ENCODE peak calls at places on chromosomes 11 and 22, in eight cellular contexts. One of them, this sample, is unnamed.

GRCh38 chr11:46553746-46554204 is 40.0 kb downstream of the AMBRA1 start:
- DNase-seq in hippocampal formation: no peak
- DNase-seq in mucosa of gallbladder: no peak
- DNase-seq in activated CD4-positive, alpha-beta T cell treated with anti-CD3 and anti-CD28 coated beads for 24 hours: no peak
- DNase-seq in uterus: no peak
- DNase-seq in right atrium auricular region: no peak
- DNase-seq in T47D: no peak
- DNase-seq in bronchial epithelial cell: no peak
- DNase-seq in this sample: no peak

GRCh38 chr11:131370090-131370751 is at the start of gene NTM:
- DNase-seq in activated CD4-positive, alpha-beta T cell treated with anti-CD3 and anti-CD28 coated beads for 24 hours: no peak
- DNase-seq in bronchial epithelial cell: peak
- DNase-seq in mucosa of gallbladder: peak
- DNase-seq in hippocampal formation: peak
- DNase-seq in T47D: peak
- DNase-seq in right atrium auricular region: peak
- DNase-seq in uterus: no peak
- DNase-seq in this sample: peak

GRCh38 chr11:44315947-44316387 is 6.0 kb upstream of the ALX4 start:
- DNase-seq in bronchial epithelial cell: no peak
- DNase-seq in activated CD4-positive, alpha-beta T cell treated with anti-CD3 and anti-CD28 coated beads for 24 hours: no peak
- DNase-seq in right atrium auricular region: no peak
- DNase-seq in hippocampal formation: no peak
- DNase-seq in T47D: no peak
- DNase-seq in uterus: peak
- DNase-seq in mucosa of gallbladder: no peak
- DNase-seq in this sample: no peak

GRCh38 chr11:34655335-34656008 is 34.6 kb downstream of the EHF start:
- DNase-seq in uterus: no peak
- DNase-seq in T47D: no peak
- DNase-seq in bronchial epithelial cell: peak
- DNase-seq in activated CD4-positive, alpha-beta T cell treated with anti-CD3 and anti-CD28 coated beads for 24 hours: no peak
- DNase-seq in hippocampal formation: peak
- DNase-seq in right atrium auricular region: no peak
- DNase-seq in mucosa of gallbladder: no peak
- DNase-seq in this sample: peak

GRCh38 chr11:117610045-117610444 is 187.0 kb downstream of the DSCAML1 start:
- DNase-seq in right atrium auricular region: no peak
- DNase-seq in mucosa of gallbladder: no peak
- DNase-seq in bronchial epithelial cell: peak
- DNase-seq in uterus: no peak
- DNase-seq in activated CD4-positive, alpha-beta T cell treated with anti-CD3 and anti-CD28 coated beads for 24 hours: no peak
- DNase-seq in hippocampal formation: no peak
- DNase-seq in T47D: no peak
- DNase-seq in this sample: peak

GRCh38 chr11:130037058-130037457 is 32.6 kb upstream of the APLP2 start:
- DNase-seq in bronchial epithelial cell: peak
- DNase-seq in right atrium auricular region: no peak
- DNase-seq in activated CD4-positive, alpha-beta T cell treated with anti-CD3 and anti-CD28 coated beads for 24 hours: no peak
- DNase-seq in mucosa of gallbladder: peak
- DNase-seq in uterus: no peak
- DNase-seq in T47D: no peak
- DNase-seq in hippocampal formation: no peak
- DNase-seq in this sample: peak

GRCh38 chr22:19610518-19611253 is 86.5 kb upstream of the CLDN5 start:
- DNase-seq in right atrium auricular region: no peak
- DNase-seq in uterus: no peak
- DNase-seq in hippocampal formation: no peak
- DNase-seq in mucosa of gallbladder: no peak
- DNase-seq in T47D: no peak
- DNase-seq in bronchial epithelial cell: no peak
- DNase-seq in activated CD4-positive, alpha-beta T cell treated with anti-CD3 and anti-CD28 coated beads for 24 hours: peak
- DNase-seq in this sample: no peak

GRCh38 chr11:16979708-16980622 is 34.2 kb downstream of the PLEKHA7 start:
- DNase-seq in mucosa of gallbladder: no peak
- DNase-seq in uterus: no peak
- DNase-seq in right atrium auricular region: no peak
- DNase-seq in bronchial epithelial cell: no peak
- DNase-seq in hippocampal formation: no peak
- DNase-seq in T47D: no peak
- DNase-seq in activated CD4-positive, alpha-beta T cell treated with anti-CD3 and anti-CD28 coated beads for 24 hours: no peak
- DNase-seq in this sample: no peak

GRCh38 chr11:45948341-45948740 is 25.9 kb downstream of the LARGE2 start:
- DNase-seq in T47D: no peak
- DNase-seq in right atrium auricular region: no peak
- DNase-seq in mucosa of gallbladder: no peak
- DNase-seq in activated CD4-positive, alpha-beta T cell treated with anti-CD3 and anti-CD28 coated beads for 24 hours: no peak
- DNase-seq in hippocampal formation: peak
- DNase-seq in uterus: no peak
- DNase-seq in bronchial epithelial cell: no peak
- DNase-seq in this sample: no peak

GRCh38 chr22:44735518-44736428 is 16.6 kb upstream of the ARHGAP8 start:
- DNase-seq in T47D: peak
- DNase-seq in activated CD4-positive, alpha-beta T cell treated with anti-CD3 and anti-CD28 coated beads for 24 hours: peak
- DNase-seq in mucosa of gallbladder: peak
- DNase-seq in bronchial epithelial cell: no peak
- DNase-seq in right atrium auricular region: peak
- DNase-seq in hippocampal formation: no peak
- DNase-seq in uterus: peak
- DNase-seq in this sample: peak

GRCh38 chr11:3627291-3627690 is 14.5 kb downstream of the ART5 start:
- DNase-seq in T47D: no peak
- DNase-seq in right atrium auricular region: no peak
- DNase-seq in uterus: no peak
- DNase-seq in bronchial epithelial cell: peak
- DNase-seq in activated CD4-positive, alpha-beta T cell treated with anti-CD3 and anti-CD28 coated beads for 24 hours: no peak
- DNase-seq in mucosa of gallbladder: no peak
- DNase-seq in hippocampal formation: no peak
- DNase-seq in this sample: peak

GRCh38 chr11:64134963-64135362 is 30.9 kb downstream of the MACROD1 start:
- DNase-seq in activated CD4-positive, alpha-beta T cell treated with anti-CD3 and anti-CD28 coated beads for 24 hours: no peak
- DNase-seq in T47D: no peak
- DNase-seq in hippocampal formation: no peak
- DNase-seq in bronchial epithelial cell: no peak
- DNase-seq in uterus: no peak
- DNase-seq in right atrium auricular region: no peak
- DNase-seq in mucosa of gallbladder: no peak
- DNase-seq in this sample: no peak

GRCh38 chr11:110972640-110973039 is 260.4 kb upstream of the ARHGAP20 start:
- DNase-seq in mucosa of gallbladder: peak
- DNase-seq in activated CD4-positive, alpha-beta T cell treated with anti-CD3 and anti-CD28 coated beads for 24 hours: no peak
- DNase-seq in T47D: no peak
- DNase-seq in bronchial epithelial cell: peak
- DNase-seq in right atrium auricular region: no peak
- DNase-seq in hippocampal formation: no peak
- DNase-seq in uterus: no peak
- DNase-seq in this sample: peak

GRCh38 chr11:33722579-33723234 is 13.5 kb downstream of the CD59 start:
- DNase-seq in mucosa of gallbladder: no peak
- DNase-seq in T47D: peak
- DNase-seq in hippocampal formation: no peak
- DNase-seq in activated CD4-positive, alpha-beta T cell treated with anti-CD3 and anti-CD28 coated beads for 24 hours: peak
- DNase-seq in uterus: no peak
- DNase-seq in bronchial epithelial cell: peak
- DNase-seq in right atrium auricular region: no peak
- DNase-seq in this sample: peak

GRCh38 chr11:108994887-108995286 is 330.0 kb downstream of the DDX10 start:
- DNase-seq in uterus: no peak
- DNase-seq in hippocampal formation: no peak
- DNase-seq in T47D: no peak
- DNase-seq in activated CD4-positive, alpha-beta T cell treated with anti-CD3 and anti-CD28 coated beads for 24 hours: no peak
- DNase-seq in bronchial epithelial cell: no peak
- DNase-seq in right atrium auricular region: no peak
- DNase-seq in mucosa of gallbladder: no peak
- DNase-seq in this sample: no peak

GRCh38 chr11:67615455-67616430 is 9.0 kb downstream of the NDUFV1 start:
- DNase-seq in activated CD4-positive, alpha-beta T cell treated with anti-CD3 and anti-CD28 coated beads for 24 hours: peak
- DNase-seq in uterus: no peak
- DNase-seq in T47D: peak
- DNase-seq in hippocampal formation: no peak
- DNase-seq in mucosa of gallbladder: no peak
- DNase-seq in bronchial epithelial cell: no peak
- DNase-seq in right atrium auricular region: no peak
- DNase-seq in this sample: peak

GRCh38 chr11:123357990-123358827 is 71.9 kb upstream of the GRAMD1B start:
- DNase-seq in uterus: no peak
- DNase-seq in right atrium auricular region: no peak
- DNase-seq in bronchial epithelial cell: peak
- DNase-seq in T47D: peak
- DNase-seq in activated CD4-positive, alpha-beta T cell treated with anti-CD3 and anti-CD28 coated beads for 24 hours: no peak
- DNase-seq in mucosa of gallbladder: no peak
- DNase-seq in hippocampal formation: no peak
- DNase-seq in this sample: peak

GRCh38 chr11:30406978-30407762 is 84.3 kb downstream of the ARL14EP start:
- DNase-seq in mucosa of gallbladder: no peak
- DNase-seq in activated CD4-positive, alpha-beta T cell treated with anti-CD3 and anti-CD28 coated beads for 24 hours: no peak
- DNase-seq in right atrium auricular region: no peak
- DNase-seq in uterus: no peak
- DNase-seq in hippocampal formation: no peak
- DNase-seq in bronchial epithelial cell: no peak
- DNase-seq in T47D: peak
- DNase-seq in this sample: no peak